ENCODE peak calls at places on chromosomes 13 and 19, in six cellular contexts. Y is mesendoderm; V is heart left ventricle; Z is astrocyte of the hippocampus; C is foreskin keratinocyte; D is CD4-positive, alpha-beta memory T cell. J is an unnamed sample.

GRCh38 chr19:40191836-40192646 is 815 bp downstream of the MAP3K10 start:
- DNase-seq in V (peak), Y (peak), C (no peak), D (no peak), Z (peak), J (peak)

GRCh38 chr13:28408235-28408848 is 86.6 kb downstream of the FLT1 start:
- DNase-seq in Z (no peak), C (no peak), D (no peak), V (peak), Y (peak), J (no peak)

GRCh38 chr19:58181902-58182576 is 822 bp upstream of the ZNF274 start:
- DNase-seq in Z (no peak), Y (peak), V (peak), C (peak), D (peak), J (peak)

GRCh38 chr13:74067818-74068217 is 66.4 kb downstream of the KLF12 start:
- DNase-seq in D (no peak), V (no peak), C (peak), Y (no peak), Z (no peak), J (no peak)

GRCh38 chr13:22357132-22357531 is 686.3 kb downstream of the FGF9 start:
- DNase-seq in Y (no peak), Z (peak), D (no peak), C (no peak), V (peak), J (no peak)

GRCh38 chr19:41734585-41734984 is 20.7 kb upstream of the CEACAM6 start:
- DNase-seq in Z (no peak), C (no peak), D (no peak), V (no peak), Y (no peak), J (no peak)

GRCh38 chr19:41377977-41378707 is 1.8 kb downstream of the TMEM91 start:
- DNase-seq in V (no peak), D (no peak), Y (peak), C (no peak), Z (no peak), J (peak)

GRCh38 chr13:40666905-40667621 is 622 bp upstream of the FOXO1 start:
- DNase-seq in D (peak), Y (peak), Z (peak), V (peak), C (no peak), J (peak)

GRCh38 chr19:32041681-32042292 is 303.6 kb upstream of the ZNF507 start:
- DNase-seq in Z (peak), V (peak), C (no peak), D (no peak), Y (peak), J (peak)

GRCh38 chr19:2969104-2969504 is 8.3 kb upstream of the TLE6 start:
- DNase-seq in D (no peak), V (peak), Y (no peak), C (no peak), Z (peak), J (no peak)

GRCh38 chr19:4322942-4323665 is 15.5 kb downstream of the STAP2 start:
- DNase-seq in V (no peak), C (no peak), D (no peak), Z (no peak), Y (no peak), J (no peak)

GRCh38 chr13:28185256-28185655 is 46.9 kb downstream of the PAN3 start:
- DNase-seq in D (no peak), V (no peak), C (no peak), Z (no peak), Y (no peak), J (no peak)

GRCh38 chr19:55591555-55591954 is 7.8 kb downstream of the FIZ1 start:
- DNase-seq in Z (no peak), V (no peak), D (no peak), C (no peak), Y (peak), J (peak)

GRCh38 chr13:111215081-111216047 is 100.3 kb downstream of the ARHGEF7 start:
- DNase-seq in D (no peak), C (no peak), Z (no peak), Y (peak), V (no peak), J (peak)

GRCh38 chr19:10201176-10201575 is 6.4 kb upstream of the DNMT1 start:
- DNase-seq in Y (no peak), C (peak), V (no peak), Z (no peak), D (no peak), J (no peak)

GRCh38 chr13:37023871-37024270 is 23.3 kb downstream of the EXOSC8 start:
- DNase-seq in C (no peak), Y (no peak), V (no peak), D (no peak), Z (peak), J (no peak)